ENCODE peak calls at places on chromosomes 16 and 17, in nine cellular contexts. R is right lobe of liver, H is lower leg skin, F is uterus, N is GM12891, J is prostate gland, C is A549, O is IMR-90, Q is adrenal gland. Z is an unnamed sample.

GRCh38 chr16:253833-254232 is 19.2 kb downstream of the FAM234A start:
- DNase-seq in R (no peak), H (no peak), F (no peak), N (peak; percentile 27), J (no peak), C (no peak), O (no peak), Q (no peak), Z (no peak)

GRCh38 chr17:17300624-17301568 is 2.3 kb upstream of the NT5M start:
- DNase-seq in R (no peak), H (peak; percentile 18), F (peak; percentile 56), N (no peak), J (no peak), C (peak; percentile 95), O (peak; percentile 51), Q (peak; percentile 62), Z (peak; percentile 72)

GRCh38 chr17:57377094-57377493 is 120.8 kb downstream of the MSI2 start:
- DNase-seq in R (peak; percentile 92), H (no peak), F (no peak), N (no peak), J (no peak), C (peak; percentile 70), O (no peak), Q (peak; percentile 49), Z (no peak)

GRCh38 chr17:1011138-1011537 is 14.2 kb downstream of the TIMM22 start:
- DNase-seq in R (no peak), H (no peak), F (no peak), N (no peak), J (no peak), C (no peak), O (no peak), Q (no peak), Z (no peak)

GRCh38 chr16:56365552-56365951 is 59.8 kb downstream of the AMFR start:
- DNase-seq in R (no peak), H (no peak), F (no peak), N (no peak), J (no peak), C (no peak), O (no peak), Q (no peak), Z (no peak)

GRCh38 chr16:80525420-80525819 is 15.4 kb upstream of the DYNLRB2 start:
- DNase-seq in R (no peak), H (no peak), F (no peak), N (no peak), J (no peak), C (no peak), O (no peak), Q (no peak), Z (no peak)

GRCh38 chr17:71440513-71440912 is 680.3 kb upstream of the SOX9 start:
- DNase-seq in R (no peak), H (no peak), F (no peak), N (no peak), J (no peak), C (peak; percentile 47), O (peak; percentile 15), Q (no peak), Z (peak; percentile 14)

GRCh38 chr17:47698749-47699535 is 5.0 kb downstream of the TBKBP1 start:
- DNase-seq in R (peak; percentile 61), H (no peak), F (peak; percentile 48), N (peak; percentile 91), J (peak; percentile 22), C (peak; percentile 61), O (peak; percentile 29), Q (peak; percentile 83), Z (peak; percentile 63)

DNA sequence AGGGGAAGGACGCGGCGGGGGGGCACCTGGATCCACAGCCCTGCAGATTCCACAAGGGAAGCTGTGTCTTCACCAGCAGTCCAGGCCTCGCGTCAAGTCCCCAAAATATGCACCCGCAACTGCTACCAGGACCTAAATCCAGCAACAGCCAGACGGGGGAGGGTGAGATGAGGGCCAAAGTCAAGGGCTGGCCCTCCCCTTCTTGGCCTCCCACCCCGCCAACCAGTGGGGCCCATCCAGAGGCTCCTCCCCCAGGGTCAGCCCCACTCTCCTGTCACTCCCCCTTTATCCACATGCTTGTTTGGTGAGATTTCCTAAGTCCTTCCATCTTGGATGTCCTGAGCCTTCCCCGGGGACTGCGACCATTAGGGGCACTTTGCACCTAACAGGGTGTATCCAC is 138.7 kb downstream of the ENGASE start:
- DNase-seq in R (no peak), H (no peak), F (no peak), N (no peak), J (no peak), C (no peak), O (no peak), Q (no peak), Z (no peak)
- TF ChIP-seq POLR2A in R (no peak), H (no peak), F (no peak), N (no peak), J (no peak), C (no peak), O (no peak), Q (no peak), Z (no peak)

GRCh38 chr17:77189148-77189547 is 48.4 kb downstream of the SEC14L1 start:
- DNase-seq in R (no peak), H (no peak), F (no peak), N (no peak), J (no peak), C (no peak), O (no peak), Q (no peak), Z (no peak)

GRCh38 chr17:77191266-77191665 is 50.5 kb downstream of the SEC14L1 start:
- DNase-seq in R (no peak), H (no peak), F (no peak), N (no peak), J (no peak), C (no peak), O (no peak), Q (no peak), Z (no peak)

GRCh38 chr17:77186141-77186604 is 45.4 kb downstream of the SEC14L1 start:
- DNase-seq in R (no peak), H (no peak), F (no peak), N (no peak), J (no peak), C (no peak), O (no peak), Q (peak; percentile 74), Z (peak; percentile 79)

GRCh38 chr17:77190561-77190960 is 49.8 kb downstream of the SEC14L1 start:
- DNase-seq in R (no peak), H (no peak), F (no peak), N (no peak), J (no peak), C (no peak), O (no peak), Q (no peak), Z (no peak)

DNA sequence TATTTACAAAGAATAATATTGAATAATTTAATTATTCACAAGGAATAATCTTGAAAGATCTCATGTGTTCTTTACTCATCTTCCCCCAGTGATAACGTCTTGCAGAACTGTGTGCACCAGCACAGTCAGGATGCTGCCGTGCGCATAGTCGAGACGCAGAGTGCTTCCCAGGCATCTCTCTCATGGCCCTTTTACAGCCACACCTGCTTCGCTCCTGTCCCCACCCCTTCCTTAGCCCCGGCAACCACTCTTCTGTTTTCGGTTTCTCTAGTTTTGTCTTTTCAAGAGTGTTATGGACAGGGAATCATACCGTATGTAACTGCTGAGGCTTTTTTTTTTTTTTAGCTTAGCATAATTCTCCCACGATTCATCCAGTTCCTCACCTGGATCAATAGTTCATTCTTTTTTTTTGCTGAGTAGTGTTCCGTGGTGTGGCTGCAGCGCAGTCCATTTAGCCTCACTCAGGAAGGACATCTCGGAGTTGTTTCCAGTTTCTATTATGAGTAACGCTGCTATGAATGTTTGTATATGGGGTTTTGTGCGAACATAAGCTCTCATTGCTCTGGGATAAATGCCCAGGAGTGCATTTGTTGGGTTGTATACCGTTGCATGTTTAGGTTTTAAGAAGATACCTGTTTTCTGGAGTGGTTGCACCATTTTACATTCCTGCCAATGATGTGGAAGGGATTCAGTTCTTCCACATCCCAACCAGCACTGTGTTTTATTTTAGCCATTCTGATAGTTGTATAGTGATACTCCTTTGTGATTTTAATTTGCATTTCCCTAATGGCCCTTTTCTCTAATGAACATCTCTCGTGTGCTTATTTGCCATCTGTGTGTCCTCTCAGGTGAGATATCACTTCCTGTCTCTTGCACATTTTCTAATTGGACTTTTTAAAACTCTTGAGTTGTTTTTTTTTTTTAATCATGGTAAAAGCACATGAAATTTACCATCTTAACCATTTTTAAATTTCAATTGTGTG is 47.6 kb downstream of the SEC14L1 start:
- DNase-seq in R (no peak), H (no peak), F (no peak), N (no peak), J (no peak), C (no peak), O (no peak), Q (no peak), Z (no peak)
- TF ChIP-seq POLR2A in R (no peak), H (no peak), F (no peak), N (no peak), J (no peak), C (no peak), O (no peak), Q (no peak), Z (no peak)

GRCh38 chr17:6544011-6544370 is 12.4 kb downstream of the PITPNM3 start:
- DNase-seq in R (no peak), H (no peak), F (no peak), N (no peak), J (no peak), C (no peak), O (no peak), Q (no peak), Z (no peak)

GRCh38 chr17:6544770-6545169 is 11.6 kb downstream of the PITPNM3 start:
- DNase-seq in R (no peak), H (no peak), F (no peak), N (no peak), J (no peak), C (no peak), O (no peak), Q (no peak), Z (no peak)

GRCh38 chr17:6542577-6542976 is 13.8 kb downstream of the PITPNM3 start:
- DNase-seq in R (no peak), H (no peak), F (no peak), N (no peak), J (no peak), C (no peak), O (no peak), Q (no peak), Z (no peak)

GRCh38 chr17:6541886-6542285 is 14.5 kb downstream of the PITPNM3 start:
- DNase-seq in R (no peak), H (no peak), F (no peak), N (no peak), J (no peak), C (no peak), O (no peak), Q (no peak), Z (no peak)

DNA sequence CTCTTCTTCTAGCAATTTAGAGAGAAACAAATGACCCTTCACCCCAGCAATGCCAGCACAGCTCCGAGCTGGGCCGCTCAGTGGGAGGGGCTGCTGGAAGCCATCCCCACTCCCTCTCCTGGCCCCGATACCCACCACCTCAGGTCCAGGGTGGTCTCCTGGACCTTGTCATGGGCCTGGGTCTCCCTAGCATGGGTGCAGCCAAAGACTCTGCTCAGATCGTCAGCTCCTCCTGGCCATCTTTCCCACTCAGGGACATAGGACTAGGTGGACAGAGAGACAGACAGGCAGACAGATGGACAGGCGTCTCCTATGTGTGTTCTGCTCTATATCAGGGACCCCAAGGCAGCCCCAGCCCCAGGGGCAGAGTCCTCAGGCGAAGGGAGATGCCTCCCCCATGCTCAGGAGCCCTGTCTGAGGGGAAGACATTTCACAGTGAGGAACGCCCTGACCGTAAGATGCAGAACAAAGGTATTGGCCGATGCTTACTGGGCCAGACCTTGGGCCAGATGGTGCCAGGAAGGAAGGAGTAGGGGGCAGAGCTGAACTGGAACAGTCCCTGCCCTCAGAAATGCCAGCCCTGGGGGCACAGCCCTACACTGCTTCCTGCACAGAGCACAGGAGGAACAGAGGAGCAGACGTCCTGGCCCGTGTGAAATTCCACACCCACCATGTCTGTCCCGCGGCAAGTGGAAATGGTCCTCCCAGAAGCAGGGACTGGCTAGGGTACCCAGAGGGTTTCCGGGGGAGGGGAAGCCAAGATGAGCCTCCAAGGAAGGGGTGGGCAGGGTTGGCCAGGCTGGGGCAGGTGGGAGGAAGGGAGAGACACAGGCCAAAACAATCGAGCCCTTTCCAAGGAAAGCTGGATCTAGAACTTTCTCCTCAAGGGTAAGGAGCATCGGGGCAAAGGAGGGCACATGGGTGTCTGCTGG is 13.0 kb downstream of the PITPNM3 start:
- DNase-seq in R (no peak), H (no peak), F (no peak), N (no peak), J (no peak), C (no peak), O (no peak), Q (no peak), Z (no peak)
- TF ChIP-seq POLR2A in R (no peak), H (no peak), F (no peak), N (no peak), J (no peak), C (no peak), O (no peak), Q (no peak), Z (no peak)

GRCh38 chr17:41666336-41666680 is 22.4 kb upstream of the EIF1 start:
- DNase-seq in R (no peak), H (no peak), F (peak; percentile 36), N (no peak), J (no peak), C (peak; percentile 73), O (peak; percentile 78), Q (peak; percentile 78), Z (no peak)

GRCh38 chr17:41664172-41664457 is 24.6 kb upstream of the EIF1 start:
- DNase-seq in R (no peak), H (no peak), F (no peak), N (no peak), J (no peak), C (no peak), O (no peak), Q (no peak), Z (no peak)

GRCh38 chr17:41666708-41667279 is 21.9 kb upstream of the EIF1 start:
- DNase-seq in R (peak; percentile 87), H (peak; percentile 80), F (peak; percentile 84), N (peak; percentile 75), J (peak; percentile 67), C (peak; percentile 84), O (peak; percentile 61), Q (peak; percentile 94), Z (peak; percentile 89)

GRCh38 chr17:41664587-41665565 is 23.8 kb upstream of the EIF1 start:
- DNase-seq in R (no peak), H (no peak), F (no peak), N (no peak), J (no peak), C (no peak), O (no peak), Q (no peak), Z (no peak)

DNA sequence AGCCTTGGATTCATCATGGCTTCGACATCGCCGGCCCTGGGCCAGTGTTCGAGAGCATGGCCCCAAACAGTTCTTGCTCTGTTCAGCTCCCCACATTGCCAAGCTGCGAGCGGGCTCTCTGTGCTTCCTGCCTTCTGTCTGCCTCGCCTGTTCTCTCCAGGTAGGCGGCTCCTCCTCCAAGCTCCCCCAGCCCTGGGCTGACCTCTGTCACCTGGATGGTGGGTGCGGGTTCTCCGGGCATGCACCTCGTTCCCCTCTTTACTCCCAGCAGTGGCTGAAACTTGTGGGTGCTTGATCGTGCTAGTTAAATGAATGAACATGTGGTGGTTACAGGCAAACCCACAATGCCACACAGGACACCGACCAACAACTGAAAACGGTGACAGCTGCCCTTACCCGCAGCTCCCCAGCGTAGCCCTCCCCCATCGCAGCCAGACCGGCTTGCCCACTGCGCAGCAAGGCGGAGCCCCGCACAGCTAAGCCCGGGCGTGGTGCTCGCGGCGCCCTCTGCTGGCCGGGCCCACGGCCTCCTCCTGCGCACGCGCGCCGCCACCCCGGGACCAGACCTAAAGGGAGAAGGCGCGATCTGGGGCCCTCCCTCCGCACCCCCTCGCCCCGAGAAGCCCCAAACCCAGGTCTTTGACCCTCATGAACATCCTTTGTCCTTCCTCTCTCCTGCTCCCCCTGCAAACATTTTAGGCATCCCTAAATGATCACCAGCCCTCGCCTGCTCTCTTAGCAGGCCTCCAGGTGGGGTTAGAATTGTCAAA is 22.9 kb upstream of the EIF1 start:
- DNase-seq in R (peak; percentile 89), H (peak; percentile 78), F (peak; percentile 79), N (peak; percentile 92), J (peak; percentile 91), C (peak; percentile 89), O (peak; percentile 74), Q (peak; percentile 91), Z (peak; percentile 90)
- TF ChIP-seq POLR2A in R (peak; percentile 61), H (no peak), F (peak; percentile 71), N (peak; percentile 16), J (peak; percentile 77), C (peak; percentile 74), O (no peak), Q (peak; percentile 29), Z (no peak)

Z was measured in testis.